ENCODE peak calls at places on chromosomes 5 and 9, in four cellular contexts. D is mesendoderm, Q is H9, K is IMR-90. V is an unnamed sample.

GRCh38 chr9:92489209-92489608 is 6.9 kb upstream of the ASPN start:
- DNase-seq in Q (no peak), D (no peak), K (peak; percentile 62), V (no peak)

GRCh38 chr5:34497031-34497808 is 158.9 kb upstream of the RAI14 start:
- DNase-seq in Q (no peak), K (no peak), D (no peak), V (no peak)

GRCh38 chr5:146302428-146302827 is 36.2 kb upstream of the POU4F3 start:
- DNase-seq in K (no peak), D (no peak), Q (no peak), V (no peak)

GRCh38 chr5:127294829-127295228 is 4.2 kb downstream of the MEGF10 start:
- DNase-seq in Q (no peak), D (no peak), K (no peak), V (no peak)

GRCh38 chr9:110997847-110998246 is 40.4 kb downstream of the LPAR1 start:
- DNase-seq in Q (no peak), D (no peak), K (peak; percentile 69), V (no peak)

GRCh38 chr5:73317523-73317922 is 131.1 kb downstream of the FOXD1 start:
- DNase-seq in Q (no peak), D (no peak), K (no peak), V (no peak)

GRCh38 chr5:71586052-71586940 is 844 bp upstream of the MCCC2 start:
- DNase-seq in D (no peak), Q (no peak), K (peak; percentile 11), V (no peak)

GRCh38 chr5:93904917-93905316 is 163.5 kb upstream of the POU5F2 start:
- DNase-seq in D (no peak), K (no peak), Q (no peak), V (no peak)

GRCh38 chr5:16521561-16522090 is 56.0 kb upstream of the ZNF622 start:
- DNase-seq in K (no peak), Q (no peak), D (no peak), V (no peak)

GRCh38 chr9:33742519-33742918 is 52.8 kb upstream of the PRSS3 start:
- DNase-seq in Q (no peak), D (peak; percentile 45), K (no peak), V (no peak)

GRCh38 chr5:135561266-135561665 is 17.5 kb downstream of the CXCL14 start:
- DNase-seq in D (no peak), K (no peak), Q (no peak), V (no peak)

GRCh38 chr5:172150514-172151425 is 37.3 kb downstream of the STK10 start:
- DNase-seq in Q (no peak), K (peak; percentile 24), D (no peak), V (no peak)

GRCh38 chr9:122131401-122131921 is 28.1 kb downstream of the NDUFA8 start:
- DNase-seq in Q (peak; percentile 86), K (no peak), D (peak; percentile 91), V (no peak)

GRCh38 chr5:78339591-78340450 is 20.6 kb upstream of the SCAMP1 start:
- DNase-seq in Q (no peak), D (no peak), K (no peak), V (no peak)

GRCh38 chr9:734831-735511 is 106.5 kb upstream of the DMRT1 start:
- DNase-seq in D (no peak), K (peak; percentile 97), Q (no peak), V (no peak)

GRCh38 chr9:130960522-130961378 is 21.7 kb upstream of the FIBCD1 start:
- DNase-seq in Q (no peak), D (no peak), K (no peak), V (no peak)
- H2BK15ac ChIP-seq in Q (no peak overlapping the region), D (no peak overlapping the region), K (peak overlapping the region; percentile 64), V (no peak overlapping the region)

DNA sequence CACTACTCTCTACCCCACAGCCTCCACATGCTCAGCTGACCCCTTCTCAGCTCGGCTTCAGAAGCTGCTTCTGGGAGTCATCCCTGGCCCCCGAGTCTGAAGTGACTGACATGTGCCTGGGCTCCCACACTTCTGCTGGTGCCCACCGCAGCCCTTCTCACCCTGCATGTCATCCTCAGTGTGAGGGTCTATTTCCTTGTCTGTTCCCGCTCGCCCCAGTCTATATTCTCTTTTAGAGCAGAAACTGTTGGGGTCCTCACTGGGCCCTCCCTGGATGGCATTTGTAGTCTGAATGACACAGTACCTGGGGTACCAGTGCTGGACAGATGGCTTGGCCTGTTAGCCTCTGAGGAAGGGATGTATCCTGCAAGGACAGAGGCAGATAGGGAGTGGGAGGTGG is 5.3 kb downstream of the ECSCR start:
- DNase-seq in Q (no peak), D (no peak), K (no peak), V (no peak)
- H2BK15ac ChIP-seq in Q (no peak overlapping the region), D (no peak overlapping the region), K (no peak overlapping the region), V (no peak overlapping the region)

GRCh38 chr9:130200038-130200979 is 28.1 kb downstream of the NCS1 start:
- DNase-seq in Q (no peak), D (no peak), K (no peak), V (no peak)
- H2BK15ac ChIP-seq in Q (no peak overlapping the region), D (no peak overlapping the region), K (no peak overlapping the region), V (no peak overlapping the region)

DNA sequence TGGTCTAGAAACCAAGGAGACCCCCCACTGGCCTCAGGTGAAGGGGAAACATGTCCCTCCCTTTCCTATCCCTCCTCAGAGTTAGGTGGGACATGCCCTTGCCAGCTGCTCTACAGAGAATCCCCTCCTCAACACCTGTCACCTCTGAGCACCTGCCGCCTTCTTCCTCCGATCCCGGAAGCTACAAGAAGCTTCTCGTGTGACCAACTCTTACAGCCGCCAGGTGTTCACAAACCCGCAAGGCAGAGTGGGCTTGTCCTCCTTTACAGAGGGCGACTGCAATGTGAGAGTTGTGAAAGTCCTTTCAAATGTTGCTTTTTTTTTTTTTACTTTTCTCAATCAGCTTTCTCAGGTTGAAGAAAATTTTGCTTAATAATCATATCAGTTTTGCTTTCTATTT is 3.7 kb upstream of the ICE1 start:
- DNase-seq in Q (no peak), D (no peak), K (no peak), V (no peak)
- H2BK15ac ChIP-seq in Q (no peak overlapping the region), D (no peak overlapping the region), K (no peak overlapping the region), V (no peak overlapping the region)